ENCODE peak calls at places on chromosomes 13 and 19, in ten cellular contexts. One of them, this sample, is unnamed.

GRCh38 chr19:41912899-41913475 is 15.3 kb downstream of the ERFL start:
- DNase-seq in activated naive CD4-positive, alpha-beta T cell treated with anti-CD3 and anti-CD28 coated beads for 36 hours: no peak
- DNase-seq in thyroid gland: no peak
- DNase-seq in iris pigment epithelial cell: no peak
- DNase-seq in lung: no peak
- DNase-seq in NAMALWA: no peak
- DNase-seq in RPMI8226: no peak
- DNase-seq in AG08395: no peak
- DNase-seq in cardiac septum: no peak
- DNase-seq in LoVo: no peak
- DNase-seq in this sample: no peak

GRCh38 chr13:95676100-95676774 is 702 bp upstream of the DNAJC3 start:
- DNase-seq in activated naive CD4-positive, alpha-beta T cell treated with anti-CD3 and anti-CD28 coated beads for 36 hours: peak
- DNase-seq in thyroid gland: peak
- DNase-seq in iris pigment epithelial cell: peak
- DNase-seq in lung: no peak
- DNase-seq in NAMALWA: peak
- DNase-seq in RPMI8226: peak
- DNase-seq in AG08395: peak
- DNase-seq in cardiac septum: no peak
- DNase-seq in LoVo: peak
- DNase-seq in this sample: no peak

GRCh38 chr13:74191036-74191809 is 57.0 kb upstream of the KLF12 start:
- DNase-seq in activated naive CD4-positive, alpha-beta T cell treated with anti-CD3 and anti-CD28 coated beads for 36 hours: peak
- DNase-seq in thyroid gland: no peak
- DNase-seq in iris pigment epithelial cell: peak
- DNase-seq in lung: no peak
- DNase-seq in NAMALWA: no peak
- DNase-seq in RPMI8226: no peak
- DNase-seq in AG08395: no peak
- DNase-seq in cardiac septum: no peak
- DNase-seq in LoVo: peak
- DNase-seq in this sample: no peak

GRCh38 chr13:65913173-65913572 is 1317.0 kb downstream of the PCDH9 start:
- DNase-seq in activated naive CD4-positive, alpha-beta T cell treated with anti-CD3 and anti-CD28 coated beads for 36 hours: no peak
- DNase-seq in thyroid gland: no peak
- DNase-seq in iris pigment epithelial cell: peak
- DNase-seq in lung: no peak
- DNase-seq in NAMALWA: no peak
- DNase-seq in RPMI8226: no peak
- DNase-seq in AG08395: peak
- DNase-seq in cardiac septum: no peak
- DNase-seq in LoVo: no peak
- DNase-seq in this sample: no peak

GRCh38 chr19:50434525-50434924 is 1.8 kb downstream of the MYBPC2 start:
- DNase-seq in activated naive CD4-positive, alpha-beta T cell treated with anti-CD3 and anti-CD28 coated beads for 36 hours: no peak
- DNase-seq in thyroid gland: no peak
- DNase-seq in iris pigment epithelial cell: no peak
- DNase-seq in lung: no peak
- DNase-seq in NAMALWA: peak
- DNase-seq in RPMI8226: peak
- DNase-seq in AG08395: no peak
- DNase-seq in cardiac septum: no peak
- DNase-seq in LoVo: no peak
- DNase-seq in this sample: no peak

GRCh38 chr19:21603431-21604153 is 98.2 kb downstream of the ZNF429 start:
- DNase-seq in activated naive CD4-positive, alpha-beta T cell treated with anti-CD3 and anti-CD28 coated beads for 36 hours: no peak
- DNase-seq in thyroid gland: no peak
- DNase-seq in iris pigment epithelial cell: no peak
- DNase-seq in lung: no peak
- DNase-seq in NAMALWA: no peak
- DNase-seq in RPMI8226: no peak
- DNase-seq in AG08395: no peak
- DNase-seq in cardiac septum: no peak
- DNase-seq in LoVo: no peak
- DNase-seq in this sample: no peak

GRCh38 chr13:76976929-76977328 is 15.0 kb upstream of the CLN5 start:
- DNase-seq in activated naive CD4-positive, alpha-beta T cell treated with anti-CD3 and anti-CD28 coated beads for 36 hours: no peak
- DNase-seq in thyroid gland: no peak
- DNase-seq in iris pigment epithelial cell: no peak
- DNase-seq in lung: no peak
- DNase-seq in NAMALWA: no peak
- DNase-seq in RPMI8226: no peak
- DNase-seq in AG08395: no peak
- DNase-seq in cardiac septum: no peak
- DNase-seq in LoVo: no peak
- DNase-seq in this sample: no peak

GRCh38 chr13:76523740-76524382 is 362.3 kb downstream of the KCTD12 start:
- DNase-seq in activated naive CD4-positive, alpha-beta T cell treated with anti-CD3 and anti-CD28 coated beads for 36 hours: no peak
- DNase-seq in thyroid gland: no peak
- DNase-seq in iris pigment epithelial cell: no peak
- DNase-seq in lung: no peak
- DNase-seq in NAMALWA: no peak
- DNase-seq in RPMI8226: peak
- DNase-seq in AG08395: no peak
- DNase-seq in cardiac septum: no peak
- DNase-seq in LoVo: no peak
- DNase-seq in this sample: no peak

GRCh38 chr19:15536350-15536749 is 28.0 kb downstream of the CYP4F22 start:
- DNase-seq in activated naive CD4-positive, alpha-beta T cell treated with anti-CD3 and anti-CD28 coated beads for 36 hours: no peak
- DNase-seq in thyroid gland: no peak
- DNase-seq in iris pigment epithelial cell: no peak
- DNase-seq in lung: no peak
- DNase-seq in NAMALWA: no peak
- DNase-seq in RPMI8226: no peak
- DNase-seq in AG08395: no peak
- DNase-seq in cardiac septum: no peak
- DNase-seq in LoVo: no peak
- DNase-seq in this sample: no peak

GRCh38 chr19:28330831-28331230 is 882.1 kb downstream of the UQCRFS1 start:
- DNase-seq in activated naive CD4-positive, alpha-beta T cell treated with anti-CD3 and anti-CD28 coated beads for 36 hours: no peak
- DNase-seq in thyroid gland: no peak
- DNase-seq in iris pigment epithelial cell: no peak
- DNase-seq in lung: no peak
- DNase-seq in NAMALWA: no peak
- DNase-seq in RPMI8226: no peak
- DNase-seq in AG08395: no peak
- DNase-seq in cardiac septum: no peak
- DNase-seq in LoVo: no peak
- DNase-seq in this sample: no peak

GRCh38 chr13:33388254-33388998 is 102.9 kb upstream of the STARD13 start:
- DNase-seq in activated naive CD4-positive, alpha-beta T cell treated with anti-CD3 and anti-CD28 coated beads for 36 hours: no peak
- DNase-seq in thyroid gland: no peak
- DNase-seq in iris pigment epithelial cell: no peak
- DNase-seq in lung: no peak
- DNase-seq in NAMALWA: no peak
- DNase-seq in RPMI8226: no peak
- DNase-seq in AG08395: no peak
- DNase-seq in cardiac septum: no peak
- DNase-seq in LoVo: peak
- DNase-seq in this sample: no peak